ENCODE peak calls at places on chromosomes 7 and 10, in six cellular contexts. I is mucosa of descending colon, F is dermis blood vessel endothelial cell, Z is mesendoderm, A is MG63, T is A549. J is an unnamed sample.

GRCh38 chr10:24503627-24504320 is 219.9 kb downstream of the ARHGAP21 start:
- DNase-seq in T (peak), Z (peak), I (peak), F (peak), A (peak), J (no peak)

GRCh38 chr10:58150290-58150689 is 117.4 kb downstream of the IPMK start:
- DNase-seq in A (no peak), T (no peak), Z (no peak), I (no peak), F (no peak), J (no peak)

GRCh38 chr7:66921918-66922486 is 977 bp downstream of the TMEM248 start:
- DNase-seq in Z (no peak), T (no peak), I (no peak), A (no peak), F (peak), J (no peak)

GRCh38 chr7:32905175-32905662 is 13.7 kb upstream of the KBTBD2 start:
- DNase-seq in T (peak), F (peak), A (peak), I (peak), Z (peak), J (no peak)

GRCh38 chr10:28892818-28893547 is 215.7 kb downstream of the BAMBI start:
- DNase-seq in F (peak), T (no peak), I (no peak), A (peak), Z (no peak), J (no peak)

GRCh38 chr7:151240536-151240935 is 8.0 kb downstream of the SMARCD3 start:
- DNase-seq in I (no peak), A (no peak), Z (no peak), F (no peak), T (no peak), J (no peak)

GRCh38 chr10:17431871-17432311 is 22.5 kb downstream of the ST8SIA6 start:
- DNase-seq in A (peak), Z (no peak), F (peak), T (no peak), I (no peak), J (no peak)

GRCh38 chr10:124534231-124534798 is 72.7 kb downstream of the LHPP start:
- DNase-seq in I (no peak), A (no peak), F (peak), T (no peak), Z (peak), J (no peak)

GRCh38 chr7:155455132-155455693 is 2.7 kb upstream of the EN2 start:
- DNase-seq in T (no peak), I (no peak), F (no peak), Z (no peak), A (no peak), J (peak)

GRCh38 chr10:86899670-86900276 is 57.6 kb downstream of the MMRN2 start:
- DNase-seq in F (peak), A (peak), Z (peak), T (peak), I (no peak), J (peak)

GRCh38 chr10:1050555-1050954 is 1.6 kb upstream of the IDI1 start:
- DNase-seq in T (peak), A (no peak), I (peak), F (no peak), Z (peak), J (no peak)

GRCh38 chr7:103824251-103824650 is 165.2 kb downstream of the RELN start:
- DNase-seq in F (no peak), I (no peak), Z (peak), A (no peak), T (no peak), J (no peak)

GRCh38 chr10:120656121-120656520 is 195.0 kb upstream of the WDR11 start:
- DNase-seq in A (no peak), F (no peak), Z (no peak), I (no peak), T (no peak), J (no peak)

GRCh38 chr7:133582766-133583523 is 330.1 kb downstream of the EXOC4 start:
- DNase-seq in F (peak), I (no peak), Z (peak), T (no peak), A (no peak), J (no peak)

GRCh38 chr7:19900118-19900517 is 126.7 kb upstream of the TMEM196 start:
- DNase-seq in F (no peak), Z (no peak), T (peak), A (no peak), I (no peak), J (no peak)

GRCh38 chr10:99619090-99619800 is 994 bp downstream of the SLC25A28 start:
- DNase-seq in Z (no peak), T (no peak), F (peak), I (no peak), A (no peak), J (no peak)

GRCh38 chr10:117543999-117544728 is 1.6 kb downstream of the EMX2 start:
- DNase-seq in I (no peak), Z (peak), F (no peak), A (peak), T (no peak), J (no peak)

J was measured in 8988T.